ENCODE peak calls at places on chromosomes 5 and 9, in eight cellular contexts. K is Panc1; S is adipocyte; Y is left ventricle myocardium inferior; W is CD8-positive, alpha-beta memory T cell; X is CD4-positive, CD25-positive, alpha-beta regulatory T cell; Q is upper lobe of right lung; E is psoas muscle. I is an unnamed sample.

GRCh38 chr9:21443849-21444625 is 3.8 kb downstream of the IFNA1 start:
- DNase-seq in E (no peak), X (peak; percentile 24), Q (no peak), W (no peak), Y (no peak), K (no peak), S (no peak), I (peak; percentile 5)

GRCh38 chr9:20552874-20553624 is 69.2 kb downstream of the MLLT3 start:
- DNase-seq in Y (no peak), S (peak; percentile 40), E (no peak), X (peak; percentile 22), W (no peak), Q (no peak), K (no peak), I (peak; percentile 15)

GRCh38 chr5:124315746-124316415 is 430.6 kb downstream of the ZNF608 start:
- DNase-seq in K (no peak), E (no peak), Q (no peak), S (peak; percentile 76), Y (no peak), X (no peak), W (no peak), I (no peak)

GRCh38 chr9:90433398-90433890 is 209.2 kb downstream of the DIRAS2 start:
- DNase-seq in Q (peak; percentile 92), E (no peak), W (no peak), Y (no peak), K (no peak), X (no peak), S (no peak), I (peak; percentile 41)

GRCh38 chr9:129185991-129186390 is 7.9 kb upstream of the IER5L start:
- DNase-seq in S (no peak), K (no peak), E (no peak), Q (no peak), X (no peak), W (no peak), Y (no peak), I (no peak)

GRCh38 chr5:38938424-38938823 is 92.6 kb downstream of the OSMR start:
- DNase-seq in K (no peak), Q (no peak), W (no peak), E (no peak), S (peak; percentile 64), Y (no peak), X (no peak), I (no peak)

GRCh38 chr9:93674580-93675335 is 98.4 kb downstream of the PHF2 start:
- DNase-seq in Q (peak; percentile 40), X (no peak), K (no peak), E (no peak), Y (peak; percentile 8), W (peak; percentile 26), S (no peak), I (no peak)

GRCh38 chr9:68763104-68763503 is 58.1 kb downstream of the PIP5K1B start:
- DNase-seq in W (no peak), E (no peak), Q (no peak), S (no peak), Y (no peak), K (no peak), X (no peak), I (no peak)

GRCh38 chr9:135980926-135981630 is 19.9 kb upstream of the UBAC1 start:
- DNase-seq in Q (no peak), S (no peak), W (no peak), Y (peak; percentile 43), X (no peak), E (no peak), K (no peak), I (no peak)
- H3K4me1 ChIP-seq in Q (peaks cover 9% of the 10 kb centered on the region), S (no peaks in the 10 kb centered on the region), W (peaks cover 21% of the 10 kb centered on the region), Y (peaks cover 23% of the 10 kb centered on the region), X (peaks cover 17% of the 10 kb centered on the region), E (peaks cover 27% of the 10 kb centered on the region), K (peaks cover 12% of the 10 kb centered on the region), I (no peaks in the 10 kb centered on the region)

GRCh38 chr5:96702503-96703383 is 40.6 kb downstream of the CAST start:
- DNase-seq in Y (peak; percentile 96), S (peak; percentile 98), X (peak; percentile 82), E (peak; percentile 98), Q (peak; percentile 98), K (peak; percentile 88), W (peak; percentile 88), I (peak; percentile 93)

GRCh38 chr5:96708600-96708999 is 46.4 kb downstream of the CAST start:
- DNase-seq in X (no peak), K (no peak), Q (no peak), W (no peak), Y (no peak), E (no peak), S (no peak), I (no peak)

GRCh38 chr5:96706433-96707111 is 44.4 kb downstream of the CAST start:
- DNase-seq in S (no peak), Q (no peak), E (no peak), X (no peak), Y (no peak), K (no peak), W (no peak), I (no peak)

GRCh38 chr5:96703384-96703910 is 41.3 kb downstream of the CAST start:
- DNase-seq in X (peak; percentile 84), Q (no peak), W (no peak), K (no peak), S (peak; percentile 56), Y (no peak), E (no peak), I (peak; percentile 95)

DNA sequence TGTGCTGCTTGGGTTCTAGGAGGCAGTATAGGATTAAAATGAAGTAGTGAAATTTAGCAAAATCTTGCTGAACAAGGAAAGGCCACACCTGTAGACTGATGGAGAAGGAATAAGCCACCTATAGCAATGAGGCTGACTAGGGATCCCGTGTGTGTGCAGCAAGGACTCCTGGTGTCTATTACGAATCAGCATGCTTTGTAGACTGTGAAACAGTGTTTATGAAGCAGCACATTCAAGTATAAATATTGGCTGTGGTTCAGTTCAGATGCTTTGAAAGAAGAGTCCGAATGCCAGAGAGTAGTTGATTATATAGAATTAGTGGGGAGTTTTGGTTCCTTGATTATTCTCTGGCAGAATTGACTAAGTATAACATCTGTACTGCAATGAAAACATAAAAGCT is 41.8 kb downstream of the CAST start:
- DNase-seq in E (no peak), S (peak; percentile 40), W (no peak), K (no peak), X (no peak), Q (no peak), Y (no peak), I (peak; percentile 59)
- H3K4me3 ChIP-seq in E (peak overlapping the region; percentile 85), S (peak overlapping the region; percentile 95), W (peak overlapping the region; percentile 67), K (peak overlapping the region; percentile 51), X (peak overlapping the region; percentile 89), Q (peak overlapping the region; percentile 81), Y (peak overlapping the region; percentile 84), I (no peak overlapping the region)

GRCh38 chr5:141258464-141258863 is 13.3 kb downstream of the PCDHB15 start:
- DNase-seq in X (no peak), Q (no peak), E (no peak), Y (no peak), W (no peak), S (no peak), K (no peak), I (no peak)

GRCh38 chr5:141261238-141261546 is 16.0 kb downstream of the PCDHB15 start:
- DNase-seq in S (no peak), Y (no peak), X (no peak), K (no peak), Q (no peak), W (no peak), E (no peak), I (no peak)

GRCh38 chr5:141260458-141261237 is 15.5 kb downstream of the PCDHB15 start:
- DNase-seq in Q (no peak), K (no peak), Y (no peak), S (peak; percentile 7), X (no peak), W (no peak), E (no peak), I (no peak)

GRCh38 chr5:141258948-141259347 is 13.8 kb downstream of the PCDHB15 start:
- DNase-seq in Y (no peak), Q (no peak), K (no peak), E (no peak), S (no peak), W (no peak), X (no peak), I (no peak)
- H3K9me3 ChIP-seq in Y (peaks cover 100% of the 10 kb centered on the region), Q (peaks cover 98% of the 10 kb centered on the region), K (peaks cover 85% of the 10 kb centered on the region), E (peaks cover 95% of the 10 kb centered on the region), S (peaks cover 100% of the 10 kb centered on the region), W (peaks cover 36% of the 10 kb centered on the region), X (peaks cover 96% of the 10 kb centered on the region), I (peaks cover 3% of the 10 kb centered on the region)

GRCh38 chr9:37066139-37066725 is 32.2 kb upstream of the PAX5 start:
- DNase-seq in S (no peak), W (no peak), Y (no peak), E (no peak), Q (no peak), K (no peak), X (no peak), I (no peak)
- H3K4me1 ChIP-seq in S (peaks cover 5% of the 10 kb centered on the region), W (no peaks in the 10 kb centered on the region), Y (no peaks in the 10 kb centered on the region), E (no peaks in the 10 kb centered on the region), Q (no peaks in the 10 kb centered on the region), K (no peaks in the 10 kb centered on the region), X (no peaks in the 10 kb centered on the region), I (no peaks in the 10 kb centered on the region)

GRCh38 chr9:102975246-102975645 is 19.9 kb upstream of the CYLC2 start:
- DNase-seq in X (no peak), Y (no peak), K (no peak), W (no peak), Q (no peak), S (no peak), E (no peak), I (no peak)

GRCh38 chr9:102972780-102973179 is 22.4 kb upstream of the CYLC2 start:
- DNase-seq in Q (no peak), K (no peak), S (no peak), W (no peak), E (no peak), X (no peak), Y (no peak), I (no peak)

GRCh38 chr9:102974530-102974929 is 20.6 kb upstream of the CYLC2 start:
- DNase-seq in W (no peak), S (no peak), K (no peak), Y (no peak), E (no peak), Q (no peak), X (no peak), I (peak; percentile 25)
- H3K4me3 ChIP-seq in W (no peak overlapping the region), S (no peak overlapping the region), K (no peak overlapping the region), Y (no peak overlapping the region), E (no peak overlapping the region), Q (no peak overlapping the region), X (no peak overlapping the region), I (no peak overlapping the region)

DNA sequence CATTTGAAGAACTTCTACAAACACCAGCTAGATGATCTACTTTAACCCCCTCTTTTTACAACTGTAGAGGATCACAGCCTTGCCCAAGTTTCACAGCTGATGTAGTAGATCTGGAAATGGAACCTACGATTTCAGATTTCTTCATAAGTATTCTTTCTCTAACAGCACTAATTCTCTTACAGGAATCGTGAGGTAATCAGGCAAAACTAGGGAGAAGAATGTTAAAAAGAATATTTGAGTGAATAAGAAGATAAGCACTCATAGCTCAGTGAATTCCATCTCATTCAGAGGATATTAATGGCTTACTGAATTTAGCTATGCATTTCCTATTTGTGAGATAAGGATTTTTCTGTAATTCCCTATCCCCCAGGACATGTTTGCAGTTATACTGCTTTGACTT is 42.1 kb downstream of the NADK2 start:
- DNase-seq in W (no peak), E (no peak), Q (no peak), K (no peak), Y (no peak), X (no peak), S (peak; percentile 61), I (no peak)
- H3K9me3 ChIP-seq in W (no peaks in the 10 kb centered on the region), E (no peaks in the 10 kb centered on the region), Q (no peaks in the 10 kb centered on the region), K (no peaks in the 10 kb centered on the region), Y (no peaks in the 10 kb centered on the region), X (no peaks in the 10 kb centered on the region), S (no peaks in the 10 kb centered on the region), I (no peaks in the 10 kb centered on the region)